ENCODE peak calls at places on chromosomes 5 and 9, in eight cellular contexts. Z is H1, N is K562, W is fibroblast of lung, J is HCT116, O is hepatocyte, X is mammary epithelial cell, C is GM23248. Y is an unnamed sample.

GRCh38 chr5:167723254-167723871 is 568.1 kb upstream of the WWC1 start:
- DNase-seq in O (peak), N (peak), X (peak), J (peak), Z (peak), W (peak), C (peak), Y (peak)

GRCh38 chr5:172129174-172129764 is 58.8 kb downstream of the STK10 start:
- DNase-seq in C (no peak), Z (no peak), W (no peak), N (no peak), X (no peak), J (no peak), O (no peak), Y (no peak)

GRCh38 chr5:175387144-175387543 is 56.8 kb downstream of the DRD1 start:
- DNase-seq in N (no peak), X (no peak), W (no peak), C (no peak), O (no peak), J (no peak), Z (no peak), Y (no peak)

GRCh38 chr9:124795881-124796415 is 19.0 kb downstream of the OLFML2A start:
- DNase-seq in Z (no peak), X (no peak), W (peak), J (no peak), C (no peak), O (no peak), N (no peak), Y (no peak)

GRCh38 chr9:27371382-27371781 is 74.4 kb upstream of the EQTN start:
- DNase-seq in O (peak), W (peak), C (no peak), N (no peak), Z (no peak), J (peak), X (peak), Y (no peak)

GRCh38 chr5:43603535-43604363 is 769 bp downstream of the NNT start:
- DNase-seq in C (peak), N (peak), Z (no peak), O (peak), W (peak), J (no peak), X (peak), Y (peak)

GRCh38 chr5:132388244-132389050 is 18.9 kb downstream of the SLC22A5 start:
- DNase-seq in X (no peak), J (no peak), N (no peak), W (peak), O (peak), C (peak), Z (no peak), Y (no peak)

GRCh38 chr9:69023650-69024049 is 9.7 kb upstream of the PRKACG start:
- DNase-seq in W (no peak), Z (peak), O (no peak), N (no peak), X (no peak), J (no peak), C (no peak), Y (no peak)

GRCh38 chr5:22088517-22088916 is 764.6 kb downstream of the CDH12 start:
- DNase-seq in J (no peak), N (no peak), W (no peak), Z (no peak), X (no peak), C (no peak), O (no peak), Y (no peak)

GRCh38 chr9:108331596-108331995 is 524.2 kb downstream of the ACTL7B start:
- DNase-seq in X (peak), C (no peak), N (no peak), Z (no peak), W (no peak), O (no peak), J (no peak), Y (no peak)

GRCh38 chr9:108333406-108334031 is 522.3 kb downstream of the ACTL7B start:
- DNase-seq in J (no peak), O (peak), N (no peak), W (no peak), C (no peak), Z (no peak), X (no peak), Y (no peak)
- H2AFZ ChIP-seq in J (no peak), O (no peak), N (no peak), W (no peak), C (no peak), Z (no peak), X (no peak), Y (no peak)

GRCh38 chr9:128383791-128384190 is 12.6 kb downstream of the URM1 start:
- DNase-seq in X (no peak), J (no peak), O (no peak), C (no peak), Z (no peak), W (no peak), N (no peak), Y (no peak)

GRCh38 chr9:128383007-128383753 is 12.0 kb downstream of the URM1 start:
- DNase-seq in Z (peak), O (no peak), W (no peak), J (no peak), N (no peak), C (no peak), X (no peak), Y (no peak)

GRCh38 chr9:128384801-128385492 is 13.8 kb downstream of the URM1 start:
- DNase-seq in O (no peak), X (no peak), N (no peak), Z (no peak), J (no peak), C (peak), W (no peak), Y (no peak)

GRCh38 chr9:128385493-128386205 is 14.5 kb downstream of the URM1 start:
- DNase-seq in O (no peak), J (no peak), X (no peak), C (peak), N (no peak), Z (no peak), W (no peak), Y (no peak)

DNA sequence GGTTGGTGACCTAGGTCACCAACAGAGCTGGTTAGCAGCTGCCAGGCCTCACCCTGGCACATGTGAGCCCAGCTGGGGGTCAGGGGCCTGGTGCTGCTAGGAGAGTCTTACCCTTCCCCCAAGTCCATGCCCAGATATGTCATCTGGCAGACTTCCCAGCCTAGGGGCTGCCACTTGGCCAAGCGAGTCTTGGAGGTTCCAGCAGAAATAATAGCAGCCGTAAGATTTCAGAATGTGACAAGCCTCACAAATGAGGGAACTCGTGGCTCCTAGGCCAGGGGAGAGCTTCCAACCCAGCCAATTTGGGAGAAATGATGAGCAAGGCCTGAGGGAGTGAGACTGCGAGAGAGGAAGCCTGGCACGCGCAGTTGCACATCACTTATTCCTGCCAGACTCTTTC is 11.1 kb downstream of the URM1 start:
- DNase-seq in O (no peak), Z (no peak), C (no peak), N (no peak), X (no peak), W (no peak), J (no peak), Y (no peak)
- TF ChIP-seq EZH2 in O (no peak), Z (no peak), C (no peak), N (no peak), X (no peak), W (no peak), J (no peak), Y (no peak)

DNA sequence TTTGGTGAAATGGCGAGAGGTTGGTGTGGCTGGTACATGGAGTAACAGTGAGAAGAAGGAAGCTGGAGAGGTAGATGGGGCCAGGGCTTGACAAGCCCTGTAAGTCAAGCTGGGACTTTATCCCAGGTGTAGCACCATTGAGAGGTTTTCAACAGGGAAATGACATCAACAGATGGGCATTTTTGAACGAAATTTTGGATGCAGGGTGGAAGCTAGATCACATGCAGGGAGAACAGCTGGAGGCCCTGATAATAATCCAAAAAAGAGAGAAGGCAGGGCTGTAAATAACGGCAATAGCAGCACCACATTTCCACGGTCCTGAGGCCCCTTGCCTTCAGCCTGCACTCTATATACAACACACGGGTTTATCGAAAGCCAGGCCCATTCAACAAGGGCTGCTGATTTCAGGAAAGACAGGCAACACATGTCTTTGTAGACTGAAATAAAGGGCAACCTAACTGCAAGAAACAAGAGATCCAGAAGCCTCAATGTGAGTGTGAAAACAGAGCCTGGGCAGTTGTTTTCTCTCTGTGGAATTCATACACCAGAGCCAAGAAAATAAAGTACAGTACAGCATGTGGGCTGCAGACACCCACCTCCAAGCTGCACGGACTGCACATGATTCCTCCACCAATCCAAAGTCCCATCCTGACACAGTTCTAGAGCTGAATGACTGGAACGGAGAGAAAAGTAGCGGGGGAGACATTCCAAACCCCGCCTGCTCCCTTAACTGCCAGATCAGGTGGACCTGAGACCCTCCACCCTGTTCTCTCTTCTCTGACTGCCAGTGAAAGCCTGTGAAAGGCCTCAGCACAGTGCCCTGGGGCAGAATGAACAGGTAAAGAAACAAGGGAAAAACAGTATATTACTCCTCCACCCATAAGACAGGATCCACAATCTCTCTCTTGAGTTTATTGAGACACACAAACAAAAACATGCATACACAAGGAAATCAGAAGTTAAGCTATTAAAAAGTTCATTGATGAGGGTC is 36.3 kb downstream of the KLHL3 start:
- DNase-seq in N (no peak), X (no peak), J (no peak), O (no peak), Z (no peak), C (peak), W (peak), Y (no peak)
- H2AFZ ChIP-seq in N (no peak), X (no peak), J (no peak), O (no peak), Z (no peak), C (peak), W (no peak), Y (no peak)

GRCh38 chr5:1877434-1878049 is 5.2 kb downstream of the IRX4 start:
- DNase-seq in J (no peak), Z (peak), C (no peak), N (no peak), W (no peak), O (peak), X (no peak), Y (no peak)
- TF ChIP-seq EZH2 in J (no peak), Z (peak), C (peak), N (no peak), W (peak), O (peak), X (no peak), Y (no peak)

GRCh38 chr9:15308511-15308910 is 1.5 kb upstream of the TTC39B start:
- DNase-seq in Z (peak), J (no peak), W (peak), X (peak), C (peak), N (no peak), O (no peak), Y (no peak)

GRCh38 chr9:15306068-15306756 is 804 bp downstream of the TTC39B start:
- DNase-seq in X (peak), N (no peak), O (peak), Z (peak), W (peak), C (peak), J (no peak), Y (no peak)

GRCh38 chr9:15304620-15305019 is 2.4 kb downstream of the TTC39B start:
- DNase-seq in N (no peak), J (no peak), X (no peak), O (no peak), W (no peak), Z (peak), C (no peak), Y (no peak)

GRCh38 chr9:15306757-15307522 is at the start of gene TTC39B:
- DNase-seq in Z (peak), C (peak), W (peak), X (peak), O (peak), N (peak), J (peak), Y (peak)

DNA sequence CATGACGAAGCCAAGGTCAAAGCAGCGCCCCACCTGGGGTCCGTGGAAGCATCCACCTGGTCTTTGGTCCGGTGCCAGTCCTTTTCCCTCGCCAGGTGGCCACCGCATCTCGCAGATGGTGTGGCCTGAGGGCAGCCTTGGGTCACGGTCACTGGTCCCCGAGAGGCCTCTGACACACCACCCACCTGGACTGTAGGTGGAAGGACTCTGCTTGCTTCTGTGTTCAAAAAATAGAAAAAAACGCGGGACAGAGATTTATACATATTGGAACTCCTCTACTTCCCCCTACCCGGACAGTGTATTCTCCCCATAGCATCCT is 466 bp upstream of the TTC39B start:
- DNase-seq in J (no peak), N (no peak), O (no peak), C (no peak), Z (no peak), W (no peak), X (no peak), Y (no peak)
- H2AFZ ChIP-seq in J (peak), N (peak), O (peak), C (peak), Z (peak), W (peak), X (peak), Y (peak)

GRCh38 chr5:139653616-139654015 is 5.5 kb downstream of the CXXC5 start:
- DNase-seq in C (no peak), N (peak), X (no peak), O (no peak), Z (no peak), W (no peak), J (no peak), Y (peak)

GRCh38 chr5:139651502-139651862 is 3.3 kb downstream of the CXXC5 start:
- DNase-seq in X (no peak), J (no peak), N (no peak), W (no peak), C (peak), O (no peak), Z (no peak), Y (no peak)

GRCh38 chr5:139654464-139654863 is 6.3 kb downstream of the CXXC5 start:
- DNase-seq in J (no peak), Z (no peak), W (no peak), N (no peak), X (no peak), C (no peak), O (no peak), Y (no peak)

GRCh38 chr5:139651863-139652787 is 4.0 kb downstream of the CXXC5 start:
- DNase-seq in N (peak), W (peak), C (peak), J (no peak), Z (peak), X (peak), O (peak), Y (peak)

DNA sequence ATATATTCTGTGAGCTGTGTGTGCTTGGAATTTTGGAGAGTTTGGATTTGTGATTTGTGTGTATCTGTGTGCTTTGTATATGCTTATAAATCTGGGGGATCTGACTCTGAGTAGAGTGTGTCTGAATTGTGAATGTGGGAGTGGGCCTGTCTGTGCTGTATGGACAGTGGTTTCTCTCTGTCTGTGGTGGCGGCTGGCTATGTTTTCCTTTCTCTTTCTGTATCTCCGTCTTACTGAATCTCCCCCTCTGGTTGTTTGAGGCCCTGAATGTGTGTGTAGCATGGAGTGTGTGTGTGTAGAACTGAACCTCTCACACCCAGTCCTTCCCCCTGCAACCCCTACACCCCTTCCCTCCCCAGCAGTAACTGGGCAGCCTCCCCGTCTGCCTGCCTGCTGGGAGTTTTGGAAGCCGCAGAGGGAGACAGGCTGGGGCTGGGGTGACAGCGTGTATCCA is 4.7 kb downstream of the CXXC5 start:
- DNase-seq in Z (no peak), W (peak), O (no peak), C (peak), X (no peak), N (peak), J (no peak), Y (no peak)
- TF ChIP-seq EZH2 in Z (no peak), W (no peak), O (no peak), C (no peak), X (no peak), N (no peak), J (no peak), Y (no peak)